ENCODE peak calls at places on chromosomes 7 and 10, in seven cellular contexts. P is HCT116, A is H1, J is GM12878, B is HepG2, W is SK-N-SH, I is K562. C is an unnamed sample.

GRCh38 chr7:29639887-29640600 is 76.4 kb downstream of the PRR15 start:
- DNase-seq in B (no peak), W (no peak), P (no peak), A (no peak), J (no peak), I (no peak), C (no peak)

GRCh38 chr10:123614888-123615287 is 51.3 kb upstream of the GPR26 start:
- DNase-seq in J (no peak), I (peak), A (peak), W (no peak), P (peak), B (peak), C (peak)

GRCh38 chr10:76126607-76127190 is 695.3 kb downstream of the LRMDA start:
- DNase-seq in I (no peak), J (no peak), A (no peak), W (no peak), B (no peak), P (no peak), C (no peak)

GRCh38 chr10:27242951-27243551 is 2.5 kb upstream of the ACBD5 start:
- DNase-seq in B (peak), A (no peak), J (peak), P (peak), I (no peak), W (peak), C (peak)

GRCh38 chr7:12258074-12258473 is 47.0 kb downstream of the TMEM106B start:
- DNase-seq in I (no peak), J (no peak), B (no peak), W (no peak), A (no peak), P (no peak), C (no peak)

GRCh38 chr10:112624546-112625048 is 177.6 kb downstream of the VTI1A start:
- DNase-seq in I (no peak), B (no peak), W (no peak), J (no peak), A (no peak), P (no peak), C (no peak)

GRCh38 chr7:128094111-128094570 is 62.9 kb upstream of the LRRC4 start:
- DNase-seq in A (no peak), P (no peak), B (no peak), W (no peak), I (no peak), J (no peak), C (no peak)

GRCh38 chr7:132666076-132666775 is 90.0 kb upstream of the PLXNA4 start:
- DNase-seq in B (no peak), I (no peak), J (no peak), A (no peak), W (no peak), P (no peak), C (no peak)

GRCh38 chr10:102758226-102758932 is 14.6 kb downstream of the WBP1L start:
- DNase-seq in P (no peak), B (no peak), A (no peak), W (no peak), J (no peak), I (no peak), C (no peak)

GRCh38 chr10:58778966-58779365 is 266.3 kb downstream of the BICC1 start:
- DNase-seq in P (no peak), A (no peak), I (no peak), W (no peak), J (no peak), B (no peak), C (no peak)

GRCh38 chr7:98409843-98410242 is 9.0 kb upstream of the BAIAP2L1 start:
- DNase-seq in J (no peak), I (no peak), A (no peak), B (no peak), P (no peak), W (no peak), C (no peak)

GRCh38 chr7:31318308-31318707 is 22.2 kb downstream of the NEUROD6 start:
- DNase-seq in A (no peak), B (peak), P (no peak), W (no peak), J (no peak), I (no peak), C (no peak)

GRCh38 chr7:95628831-95629439 is 32.6 kb upstream of the PDK4 start:
- DNase-seq in B (no peak), J (no peak), W (no peak), I (no peak), A (no peak), P (no peak), C (no peak)

GRCh38 chr10:104548090-104548489 is 93.0 kb upstream of the SORCS3 start:
- DNase-seq in W (no peak), P (no peak), I (no peak), J (no peak), A (peak), B (no peak), C (peak)

GRCh38 chr7:111931016-111931517 is 275.1 kb downstream of the DOCK4 start:
- DNase-seq in W (no peak), J (no peak), P (peak), A (no peak), I (no peak), B (peak), C (no peak)

GRCh38 chr10:60652628-60653027 is 125.7 kb upstream of the CDK1 start:
- DNase-seq in W (no peak), I (no peak), P (no peak), A (no peak), B (no peak), J (peak), C (no peak)

GRCh38 chr10:60660625-60661024 is 117.7 kb upstream of the CDK1 start:
- DNase-seq in W (no peak), J (no peak), I (no peak), P (no peak), A (no peak), B (no peak), C (no peak)

GRCh38 chr10:60649485-60650271 is 128.6 kb upstream of the CDK1 start:
- DNase-seq in W (no peak), I (no peak), A (no peak), P (no peak), J (no peak), B (no peak), C (no peak)

GRCh38 chr10:60650272-60650800 is 127.9 kb upstream of the CDK1 start:
- DNase-seq in J (no peak), P (no peak), W (no peak), B (no peak), A (no peak), I (no peak), C (no peak)

GRCh38 chr10:60654813-60655464 is 123.3 kb upstream of the CDK1 start:
- DNase-seq in J (no peak), B (no peak), P (peak), W (no peak), I (no peak), A (no peak), C (no peak)
- TF ChIP-seq JUND in J (no peak), B (no peak), P (peak), W (no peak), I (peak), A (no peak), C (no peak)

DNA sequence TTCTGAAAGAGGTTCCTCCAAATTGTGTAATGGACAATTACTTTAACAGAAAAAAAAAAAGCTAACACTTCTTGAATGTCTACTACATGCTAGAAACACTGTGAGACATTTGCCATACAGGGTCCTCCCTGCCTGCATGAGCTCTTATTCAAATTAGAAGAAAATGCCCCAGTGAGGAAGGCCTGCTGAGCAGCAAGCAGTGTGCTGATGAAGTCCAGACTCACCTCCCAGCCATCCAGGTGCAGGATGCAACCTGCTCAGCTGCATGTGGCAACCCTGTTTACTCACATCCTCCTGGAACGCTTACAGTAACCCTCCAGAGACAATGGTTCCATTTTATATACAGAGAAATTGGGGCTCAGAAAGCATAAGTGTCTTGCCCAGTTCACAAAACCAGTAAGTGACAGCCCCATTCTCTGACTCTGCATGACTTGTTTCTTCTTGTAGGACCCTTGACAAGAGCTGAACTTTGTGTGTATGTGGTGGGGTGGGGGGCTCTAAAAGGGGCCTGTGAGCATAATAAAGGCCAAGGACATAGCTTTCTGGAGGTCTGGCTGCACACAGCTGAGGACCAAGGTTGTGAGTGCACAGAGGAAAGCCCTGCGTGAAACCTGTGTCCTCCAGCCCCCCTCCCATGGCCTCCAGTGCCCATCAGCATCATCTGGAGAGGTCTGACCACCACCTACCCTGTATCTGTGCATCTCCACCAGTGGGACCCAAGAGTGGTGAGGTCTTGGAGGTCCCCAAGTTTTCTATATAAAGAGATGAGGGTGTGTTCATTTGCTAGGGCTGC is 387.8 kb downstream of the GRID1 start:
- DNase-seq in B (no peak), A (no peak), I (no peak), W (no peak), J (no peak), P (no peak), C (no peak)
- TF ChIP-seq JUND in B (no peak), A (no peak), I (no peak), W (no peak), J (no peak), P (no peak), C (no peak)

DNA sequence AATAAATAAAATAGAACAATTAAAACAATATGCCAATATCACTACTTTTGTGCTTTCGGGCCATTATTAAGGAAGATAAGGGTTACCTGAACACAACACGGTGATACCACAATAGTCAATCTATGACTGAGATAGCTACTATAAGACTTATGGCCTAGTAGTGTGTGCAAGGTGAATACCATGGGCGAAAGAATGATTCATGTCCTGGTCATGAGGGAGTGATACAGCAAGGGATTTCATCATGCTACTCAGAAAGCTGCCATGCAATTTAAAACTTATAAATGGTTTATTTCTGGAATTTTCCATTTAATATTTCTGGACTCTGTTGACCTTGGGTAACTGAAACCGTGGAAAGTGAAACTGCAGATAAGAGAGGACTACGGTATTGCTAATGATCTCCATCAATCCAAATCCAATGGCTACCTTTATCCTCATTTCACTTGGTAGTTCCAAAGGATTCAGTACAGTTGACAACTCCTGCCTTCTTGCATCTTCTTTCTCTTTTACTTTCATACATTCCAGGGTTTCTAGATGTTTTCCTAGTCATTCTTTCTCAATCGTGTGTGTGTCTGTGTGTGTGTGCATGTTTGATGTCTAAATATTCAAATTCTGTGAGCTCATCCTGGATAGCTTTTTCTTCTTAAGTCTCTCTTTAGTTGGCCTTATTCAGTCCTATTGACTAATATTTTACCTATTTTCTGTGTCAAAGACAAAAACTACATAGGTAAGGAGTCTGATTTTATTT is 100.5 kb upstream of the MAGI2 start:
- DNase-seq in I (no peak), B (no peak), P (no peak), A (no peak), J (no peak), W (no peak), C (no peak)
- TF ChIP-seq JUND in I (no peak), B (no peak), P (no peak), A (no peak), J (no peak), W (no peak), C (no peak)

DNA sequence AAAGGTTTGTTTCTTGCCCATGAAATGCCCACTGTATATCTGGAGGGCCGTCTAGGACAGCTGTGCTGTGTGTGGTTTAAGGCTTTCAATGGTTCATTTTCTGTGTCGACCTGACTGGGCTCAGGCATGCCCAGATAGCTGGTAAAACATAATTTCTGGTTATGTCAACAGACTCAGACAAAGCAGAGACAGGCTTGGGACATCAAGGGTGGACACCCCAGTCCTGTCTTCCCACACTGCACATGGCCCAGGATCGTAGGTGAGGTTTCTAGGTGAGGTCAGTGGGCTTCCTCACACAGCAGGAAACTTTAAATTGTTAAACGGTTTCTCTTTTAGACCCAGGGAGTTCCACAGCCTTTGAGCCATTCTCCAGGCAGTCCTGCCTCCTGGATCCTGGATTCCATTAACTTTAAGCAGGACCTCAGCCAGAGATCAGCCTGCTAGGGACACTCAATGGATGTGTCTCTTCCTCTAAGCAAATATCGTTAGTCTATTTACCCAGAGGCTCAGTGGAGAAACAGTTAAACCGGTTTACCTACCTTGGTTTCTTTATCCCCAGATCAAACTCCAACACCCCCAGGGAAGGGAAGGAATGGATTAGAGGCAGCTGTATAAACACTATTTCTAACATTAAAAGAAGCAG is 66.4 kb downstream of the ST8SIA6 start:
- DNase-seq in I (no peak), P (no peak), J (no peak), A (no peak), W (peak), B (peak), C (peak)
- TF ChIP-seq JUND in I (no peak), P (no peak), J (no peak), A (no peak), W (no peak), B (no peak), C (peak)

GRCh38 chr7:36116347-36117200 is 36.5 kb upstream of the EEPD1 start:
- DNase-seq in P (peak), J (no peak), W (no peak), A (no peak), B (peak), I (no peak), C (peak)

GRCh38 chr7:36115448-36116321 is 37.4 kb upstream of the EEPD1 start:
- DNase-seq in B (peak), W (peak), A (no peak), J (peak), I (no peak), P (peak), C (no peak)

GRCh38 chr7:36114355-36114754 is 38.7 kb upstream of the EEPD1 start:
- DNase-seq in P (no peak), B (no peak), I (no peak), J (no peak), W (no peak), A (no peak), C (no peak)

GRCh38 chr7:36110584-36110983 is 42.5 kb upstream of the EEPD1 start:
- DNase-seq in I (no peak), J (no peak), W (no peak), B (no peak), P (no peak), A (no peak), C (no peak)

GRCh38 chr7:36112969-36113368 is 40.1 kb upstream of the EEPD1 start:
- DNase-seq in W (peak), J (no peak), A (no peak), P (no peak), B (no peak), I (no peak), C (no peak)
- TF ChIP-seq JUND in W (no peak), J (no peak), A (no peak), P (no peak), B (no peak), I (no peak), C (no peak)